ENCODE peak calls at places on chromosomes 12 and 14, in eight cellular contexts. One of them, this sample, is unnamed.

GRCh38 chr12:128807161-128807724 is 16.5 kb downstream of the SLC15A4 start:
- DNase-seq in tibial nerve: no peak
- DNase-seq in thoracic aorta: no peak
- DNase-seq in tibial artery: peak; percentile 39
- DNase-seq in A549: no peak
- DNase-seq in HepG2: no peak
- DNase-seq in upper lobe of right lung: no peak
- DNase-seq in WERI-Rb-1: no peak
- DNase-seq in this sample: no peak

GRCh38 chr12:48927261-48927660 is 2.0 kb upstream of the FKBP11 start:
- DNase-seq in WERI-Rb-1: no peak
- DNase-seq in tibial nerve: no peak
- DNase-seq in A549: no peak
- DNase-seq in tibial artery: no peak
- DNase-seq in upper lobe of right lung: no peak
- DNase-seq in HepG2: no peak
- DNase-seq in thoracic aorta: no peak
- DNase-seq in this sample: no peak

GRCh38 chr12:47900480-47901129 is 4.2 kb downstream of the VDR start:
- DNase-seq in tibial nerve: no peak
- DNase-seq in thoracic aorta: no peak
- DNase-seq in tibial artery: no peak
- DNase-seq in A549: peak; percentile 63
- DNase-seq in HepG2: peak; percentile 86
- DNase-seq in WERI-Rb-1: peak; percentile 28
- DNase-seq in upper lobe of right lung: peak; percentile 76
- DNase-seq in this sample: no peak

GRCh38 chr12:89179983-89180382 is 172.3 kb downstream of the DUSP6 start:
- DNase-seq in A549: peak; percentile 82
- DNase-seq in HepG2: no peak
- DNase-seq in WERI-Rb-1: no peak
- DNase-seq in tibial artery: peak; percentile 70
- DNase-seq in tibial nerve: peak; percentile 95
- DNase-seq in thoracic aorta: peak; percentile 4
- DNase-seq in upper lobe of right lung: no peak
- DNase-seq in this sample: no peak

GRCh38 chr12:58668831-58669230 is 251.5 kb downstream of the LRIG3 start:
- DNase-seq in thoracic aorta: no peak
- DNase-seq in tibial nerve: no peak
- DNase-seq in HepG2: no peak
- DNase-seq in upper lobe of right lung: no peak
- DNase-seq in A549: no peak
- DNase-seq in WERI-Rb-1: no peak
- DNase-seq in tibial artery: no peak
- DNase-seq in this sample: no peak

GRCh38 chr12:7645395-7646177 is 20.1 kb downstream of the APOBEC1 start:
- DNase-seq in upper lobe of right lung: no peak
- DNase-seq in tibial nerve: peak; percentile 69
- DNase-seq in thoracic aorta: no peak
- DNase-seq in WERI-Rb-1: peak; percentile 27
- DNase-seq in HepG2: peak; percentile 6
- DNase-seq in A549: peak; percentile 42
- DNase-seq in tibial artery: peak; percentile 39
- DNase-seq in this sample: no peak

GRCh38 chr14:100872241-100872640 is 31.3 kb downstream of the RTL1 start:
- DNase-seq in upper lobe of right lung: peak; percentile 13
- DNase-seq in tibial nerve: no peak
- DNase-seq in WERI-Rb-1: no peak
- DNase-seq in HepG2: no peak
- DNase-seq in A549: peak; percentile 9
- DNase-seq in thoracic aorta: no peak
- DNase-seq in tibial artery: no peak
- DNase-seq in this sample: no peak

GRCh38 chr14:99735189-99736135 is 51.4 kb downstream of the CYP46A1 start:
- DNase-seq in A549: no peak
- DNase-seq in upper lobe of right lung: peak; percentile 46
- DNase-seq in tibial artery: peak; percentile 12
- DNase-seq in tibial nerve: no peak
- DNase-seq in thoracic aorta: peak; percentile 1
- DNase-seq in HepG2: no peak
- DNase-seq in WERI-Rb-1: peak; percentile 4
- DNase-seq in this sample: no peak

GRCh38 chr12:49809369-49810158 is 18.6 kb downstream of the NCKAP5L start:
- DNase-seq in upper lobe of right lung: no peak
- DNase-seq in thoracic aorta: no peak
- DNase-seq in A549: no peak
- DNase-seq in HepG2: no peak
- DNase-seq in tibial nerve: peak; percentile 52
- DNase-seq in tibial artery: peak; percentile 50
- DNase-seq in WERI-Rb-1: peak; percentile 30
- DNase-seq in this sample: no peak

GRCh38 chr14:100532154-100532915 is 54.9 kb downstream of the BEGAIN start:
- DNase-seq in A549: no peak
- DNase-seq in thoracic aorta: no peak
- DNase-seq in upper lobe of right lung: peak; percentile 28
- DNase-seq in tibial artery: peak; percentile 11
- DNase-seq in WERI-Rb-1: peak; percentile 2
- DNase-seq in HepG2: no peak
- DNase-seq in tibial nerve: peak; percentile 3
- DNase-seq in this sample: no peak

GRCh38 chr14:76908834-76909233 is 82.6 kb downstream of the LRRC74A start:
- DNase-seq in WERI-Rb-1: no peak
- DNase-seq in HepG2: no peak
- DNase-seq in A549: peak; percentile 80
- DNase-seq in thoracic aorta: no peak
- DNase-seq in tibial nerve: no peak
- DNase-seq in upper lobe of right lung: no peak
- DNase-seq in tibial artery: no peak
- DNase-seq in this sample: peak; percentile 32

GRCh38 chr12:108616359-108616758 is 17.3 kb downstream of the SELPLG start:
- DNase-seq in tibial artery: no peak
- DNase-seq in thoracic aorta: no peak
- DNase-seq in upper lobe of right lung: no peak
- DNase-seq in tibial nerve: no peak
- DNase-seq in WERI-Rb-1: no peak
- DNase-seq in A549: no peak
- DNase-seq in HepG2: no peak
- DNase-seq in this sample: no peak

GRCh38 chr12:45290218-45290609 is 74.3 kb downstream of the ANO6 start:
- DNase-seq in A549: peak; percentile 38
- DNase-seq in tibial artery: no peak
- DNase-seq in WERI-Rb-1: no peak
- DNase-seq in tibial nerve: no peak
- DNase-seq in thoracic aorta: no peak
- DNase-seq in upper lobe of right lung: no peak
- DNase-seq in HepG2: no peak
- DNase-seq in this sample: no peak

GRCh38 chr14:69183735-69184134 is 7.6 kb upstream of the EXD2 start:
- DNase-seq in HepG2: peak; percentile 15
- DNase-seq in upper lobe of right lung: no peak
- DNase-seq in tibial artery: no peak
- DNase-seq in thoracic aorta: no peak
- DNase-seq in WERI-Rb-1: no peak
- DNase-seq in A549: no peak
- DNase-seq in tibial nerve: no peak
- DNase-seq in this sample: no peak

GRCh38 chr12:104713444-104713843 is 244.6 kb downstream of the SLC41A2 start:
- DNase-seq in tibial nerve: no peak
- DNase-seq in A549: no peak
- DNase-seq in tibial artery: no peak
- DNase-seq in thoracic aorta: no peak
- DNase-seq in upper lobe of right lung: no peak
- DNase-seq in HepG2: no peak
- DNase-seq in WERI-Rb-1: no peak
- DNase-seq in this sample: no peak

GRCh38 chr12:107288414-107289125 is 195.2 kb upstream of the CRY1 start:
- DNase-seq in tibial nerve: no peak
- DNase-seq in thoracic aorta: no peak
- DNase-seq in WERI-Rb-1: no peak
- DNase-seq in HepG2: no peak
- DNase-seq in tibial artery: no peak
- DNase-seq in A549: no peak
- DNase-seq in upper lobe of right lung: no peak
- DNase-seq in this sample: no peak

GRCh38 chr12:111434680-111435338 is 29.1 kb downstream of the SH2B3 start:
- DNase-seq in thoracic aorta: no peak
- DNase-seq in A549: no peak
- DNase-seq in WERI-Rb-1: no peak
- DNase-seq in tibial nerve: peak; percentile 49
- DNase-seq in tibial artery: peak; percentile 62
- DNase-seq in HepG2: no peak
- DNase-seq in upper lobe of right lung: no peak
- DNase-seq in this sample: peak; percentile 81

GRCh38 chr12:95766356-95767019 is 24.1 kb downstream of the NTN4 start:
- DNase-seq in WERI-Rb-1: no peak
- DNase-seq in tibial nerve: no peak
- DNase-seq in upper lobe of right lung: no peak
- DNase-seq in thoracic aorta: no peak
- DNase-seq in HepG2: peak; percentile 84
- DNase-seq in A549: no peak
- DNase-seq in tibial artery: no peak
- DNase-seq in this sample: no peak

GRCh38 chr12:116882742-116883141 is 1.5 kb upstream of the HRK start:
- DNase-seq in A549: peak; percentile 75
- DNase-seq in tibial artery: no peak
- DNase-seq in thoracic aorta: no peak
- DNase-seq in WERI-Rb-1: no peak
- DNase-seq in tibial nerve: no peak
- DNase-seq in upper lobe of right lung: no peak
- DNase-seq in HepG2: no peak
- DNase-seq in this sample: no peak

GRCh38 chr14:36070056-36071043 is 106.2 kb downstream of the PTCSC3 start:
- DNase-seq in upper lobe of right lung: peak; percentile 84
- DNase-seq in A549: peak; percentile 82
- DNase-seq in HepG2: peak; percentile 84
- DNase-seq in thoracic aorta: no peak
- DNase-seq in tibial nerve: peak; percentile 20
- DNase-seq in tibial artery: no peak
- DNase-seq in WERI-Rb-1: peak; percentile 67
- DNase-seq in this sample: no peak

GRCh38 chr12:45658066-45658465 is 71.4 kb upstream of the ARID2 start:
- DNase-seq in thoracic aorta: no peak
- DNase-seq in tibial artery: no peak
- DNase-seq in A549: no peak
- DNase-seq in upper lobe of right lung: no peak
- DNase-seq in WERI-Rb-1: no peak
- DNase-seq in HepG2: no peak
- DNase-seq in tibial nerve: no peak
- DNase-seq in this sample: no peak

GRCh38 chr14:105848570-105848969 is 322.2 kb downstream of the TMEM121 start:
- DNase-seq in upper lobe of right lung: no peak
- DNase-seq in HepG2: no peak
- DNase-seq in tibial nerve: no peak
- DNase-seq in WERI-Rb-1: no peak
- DNase-seq in thoracic aorta: no peak
- DNase-seq in A549: no peak
- DNase-seq in tibial artery: no peak
- DNase-seq in this sample: no peak

GRCh38 chr14:105852378-105853088 is 326.1 kb downstream of the TMEM121 start:
- DNase-seq in HepG2: no peak
- DNase-seq in tibial nerve: no peak
- DNase-seq in upper lobe of right lung: peak; percentile 61
- DNase-seq in A549: no peak
- DNase-seq in WERI-Rb-1: no peak
- DNase-seq in tibial artery: peak; percentile 8
- DNase-seq in thoracic aorta: no peak
- DNase-seq in this sample: no peak

GRCh38 chr14:105850853-105851581 is 324.6 kb downstream of the TMEM121 start:
- DNase-seq in A549: no peak
- DNase-seq in tibial artery: peak; percentile 14
- DNase-seq in WERI-Rb-1: no peak
- DNase-seq in upper lobe of right lung: no peak
- DNase-seq in HepG2: no peak
- DNase-seq in thoracic aorta: no peak
- DNase-seq in tibial nerve: no peak
- DNase-seq in this sample: no peak

GRCh38 chr14:105851716-105852377 is 325.5 kb downstream of the TMEM121 start:
- DNase-seq in thoracic aorta: no peak
- DNase-seq in A549: no peak
- DNase-seq in WERI-Rb-1: no peak
- DNase-seq in tibial nerve: no peak
- DNase-seq in upper lobe of right lung: no peak
- DNase-seq in tibial artery: peak; percentile 11
- DNase-seq in HepG2: no peak
- DNase-seq in this sample: no peak

GRCh38 chr14:105849933-105850626 is 323.7 kb downstream of the TMEM121 start:
- DNase-seq in A549: no peak
- DNase-seq in HepG2: no peak
- DNase-seq in thoracic aorta: no peak
- DNase-seq in upper lobe of right lung: no peak
- DNase-seq in tibial nerve: no peak
- DNase-seq in WERI-Rb-1: no peak
- DNase-seq in tibial artery: no peak
- DNase-seq in this sample: no peak
- H3K9me3 ChIP-seq in A549: no peaks in the 10 kb centered on the region
- H3K9me3 ChIP-seq in HepG2: no peaks in the 10 kb centered on the region
- H3K9me3 ChIP-seq in thoracic aorta: no peaks in the 10 kb centered on the region
- H3K9me3 ChIP-seq in upper lobe of right lung: no peaks in the 10 kb centered on the region
- H3K9me3 ChIP-seq in tibial nerve: peaks cover 3% of the 10 kb centered on the region
- H3K9me3 ChIP-seq in WERI-Rb-1: no peaks in the 10 kb centered on the region
- H3K9me3 ChIP-seq in tibial artery: no peaks in the 10 kb centered on the region
- H3K9me3 ChIP-seq in this sample: no peaks in the 10 kb centered on the region

GRCh38 chr12:30423330-30423729 is 272.3 kb downstream of the IPO8 start:
- DNase-seq in upper lobe of right lung: no peak
- DNase-seq in WERI-Rb-1: no peak
- DNase-seq in A549: no peak
- DNase-seq in HepG2: no peak
- DNase-seq in thoracic aorta: no peak
- DNase-seq in tibial artery: no peak
- DNase-seq in tibial nerve: no peak
- DNase-seq in this sample: no peak
- H3K9me3 ChIP-seq in upper lobe of right lung: no peaks in the 10 kb centered on the region
- H3K9me3 ChIP-seq in WERI-Rb-1: peaks cover 4% of the 10 kb centered on the region
- H3K9me3 ChIP-seq in A549: no peaks in the 10 kb centered on the region
- H3K9me3 ChIP-seq in HepG2: peaks cover 40% of the 10 kb centered on the region
- H3K9me3 ChIP-seq in thoracic aorta: no peaks in the 10 kb centered on the region
- H3K9me3 ChIP-seq in tibial artery: no peaks in the 10 kb centered on the region
- H3K9me3 ChIP-seq in tibial nerve: no peaks in the 10 kb centered on the region
- H3K9me3 ChIP-seq in this sample: no peaks in the 10 kb centered on the region

DNA sequence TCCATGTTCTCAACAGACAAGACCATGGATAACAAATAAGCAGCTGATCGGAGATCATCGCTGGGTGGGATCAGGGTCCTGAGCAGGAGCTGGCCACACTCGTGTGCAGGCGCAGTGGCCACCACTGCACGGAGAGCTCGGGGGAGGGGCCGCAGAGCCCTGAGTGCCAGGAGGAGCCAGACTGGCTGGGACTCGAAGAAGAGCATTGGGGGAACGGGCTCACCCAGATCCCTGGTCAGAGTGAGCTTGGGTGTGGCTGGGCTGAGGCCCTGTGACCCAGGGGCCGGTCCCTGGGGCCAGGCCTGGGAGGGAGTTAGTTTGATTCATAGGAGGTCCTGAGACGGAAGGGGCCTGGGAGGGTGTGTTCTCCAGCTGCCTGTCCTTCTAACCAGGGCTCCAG is 47.9 kb downstream of the FBRSL1 start:
- DNase-seq in upper lobe of right lung: no peak
- DNase-seq in tibial artery: no peak
- DNase-seq in HepG2: no peak
- DNase-seq in A549: no peak
- DNase-seq in thoracic aorta: no peak
- DNase-seq in tibial nerve: no peak
- DNase-seq in WERI-Rb-1: no peak
- DNase-seq in this sample: no peak
- H3K9me3 ChIP-seq in upper lobe of right lung: no peaks in the 10 kb centered on the region
- H3K9me3 ChIP-seq in tibial artery: no peaks in the 10 kb centered on the region
- H3K9me3 ChIP-seq in HepG2: peaks cover 16% of the 10 kb centered on the region
- H3K9me3 ChIP-seq in A549: peaks cover 37% of the 10 kb centered on the region
- H3K9me3 ChIP-seq in thoracic aorta: no peaks in the 10 kb centered on the region
- H3K9me3 ChIP-seq in tibial nerve: peaks cover under 1% of the 10 kb centered on the region
- H3K9me3 ChIP-seq in WERI-Rb-1: peaks cover 29% of the 10 kb centered on the region
- H3K9me3 ChIP-seq in this sample: no peaks in the 10 kb centered on the region

GRCh38 chr14:75597149-75597548 is 18.7 kb downstream of the FLVCR2 start:
- DNase-seq in tibial artery: no peak
- DNase-seq in A549: no peak
- DNase-seq in WERI-Rb-1: no peak
- DNase-seq in thoracic aorta: no peak
- DNase-seq in upper lobe of right lung: no peak
- DNase-seq in tibial nerve: no peak
- DNase-seq in HepG2: no peak
- DNase-seq in this sample: no peak
- H3K9me3 ChIP-seq in tibial artery: no peaks in the 10 kb centered on the region
- H3K9me3 ChIP-seq in A549: peaks cover 7% of the 10 kb centered on the region
- H3K9me3 ChIP-seq in WERI-Rb-1: peaks cover 3% of the 10 kb centered on the region
- H3K9me3 ChIP-seq in thoracic aorta: no peaks in the 10 kb centered on the region
- H3K9me3 ChIP-seq in upper lobe of right lung: no peaks in the 10 kb centered on the region
- H3K9me3 ChIP-seq in tibial nerve: no peaks in the 10 kb centered on the region
- H3K9me3 ChIP-seq in HepG2: peaks cover 2% of the 10 kb centered on the region
- H3K9me3 ChIP-seq in this sample: no peaks in the 10 kb centered on the region